ENCODE peak calls at places on chromosomes 13 and 19, in eight cellular contexts. Y is WTC11, M is IMR-90, Q is K562, E is H1, N is HepG2, W is SK-N-SH, S is GM12878. K is an unnamed sample.

GRCh38 chr19:811511-812048 is 10.2 kb downstream of the PLPPR3 start:
- DNase-seq in M (no peak), Q (peak), E (no peak), W (no peak), N (no peak), Y (no peak), S (no peak), K (no peak)

GRCh38 chr19:23505738-23506137 is 110.5 kb upstream of the ZNF91 start:
- DNase-seq in W (no peak), Q (no peak), N (no peak), S (no peak), M (no peak), E (no peak), Y (no peak), K (no peak)

GRCh38 chr19:2041436-2041685 is 9.7 kb downstream of the MKNK2 start:
- DNase-seq in Q (no peak), S (no peak), N (no peak), Y (no peak), E (no peak), M (no peak), W (no peak), K (no peak)

GRCh38 chr13:78701383-78701782 is 42.4 kb upstream of the OBI1 start:
- DNase-seq in M (no peak), W (no peak), S (no peak), N (no peak), Q (no peak), E (no peak), Y (no peak), K (no peak)

GRCh38 chr19:4523306-4524110 is 5.2 kb upstream of the PLIN4 start:
- DNase-seq in S (no peak), M (peak), Q (peak), N (peak), W (peak), Y (peak), E (peak), K (peak)

GRCh38 chr13:41402695-41403511 is 54.4 kb upstream of the RGCC start:
- DNase-seq in Y (peak), S (no peak), E (peak), N (peak), Q (no peak), M (no peak), W (no peak), K (no peak)

GRCh38 chr19:31340059-31341025 is 8.9 kb downstream of the TSHZ3 start:
- DNase-seq in Q (no peak), E (peak), Y (no peak), S (no peak), M (peak), W (peak), N (no peak), K (no peak)

GRCh38 chr19:28889941-28890645 is 322.9 kb downstream of the UQCRFS1 start:
- DNase-seq in Y (no peak), N (no peak), E (no peak), W (no peak), Q (no peak), S (no peak), M (no peak), K (no peak)

GRCh38 chr13:98470920-98471319 is 106.0 kb downstream of the STK24 start:
- DNase-seq in E (no peak), N (no peak), M (no peak), W (no peak), S (no peak), Y (no peak), Q (no peak), K (no peak)

GRCh38 chr13:72145383-72145782 is 278.4 kb upstream of the DACH1 start:
- DNase-seq in Y (no peak), S (no peak), Q (no peak), E (no peak), M (no peak), W (no peak), N (no peak), K (no peak)

GRCh38 chr19:927044-927706 is 1.3 kb downstream of the ARID3A start:
- DNase-seq in S (no peak), M (no peak), Y (peak), W (peak), Q (peak), E (no peak), N (peak), K (no peak)

GRCh38 chr13:112957295-112957677 is 11.7 kb upstream of the MCF2L start:
- DNase-seq in N (no peak), W (no peak), Y (no peak), Q (no peak), M (no peak), E (no peak), S (no peak), K (no peak)

GRCh38 chr13:23799945-23800344 is 89.3 kb downstream of the MIPEP start:
- DNase-seq in S (peak), M (peak), N (no peak), Y (no peak), E (no peak), Q (no peak), W (no peak), K (no peak)

GRCh38 chr13:29684441-29684840 is 89.0 kb upstream of the SLC7A1 start:
- DNase-seq in Q (no peak), N (no peak), Y (no peak), S (no peak), E (no peak), M (peak), W (no peak), K (no peak)

GRCh38 chr13:113845723-113846638 is 17.9 kb downstream of the GAS6 start:
- DNase-seq in N (no peak), W (no peak), S (no peak), Y (no peak), M (no peak), Q (no peak), E (no peak), K (no peak)

GRCh38 chr19:19866599-19867248 is 1.0 kb downstream of the ZNF253 start:
- DNase-seq in N (peak), Y (peak), S (peak), Q (peak), M (no peak), W (peak), E (peak), K (no peak)

GRCh38 chr13:39538826-39539555 is 64.0 kb downstream of the LHFPL6 start:
- DNase-seq in W (no peak), M (peak), Y (no peak), E (no peak), Q (no peak), N (no peak), S (no peak), K (no peak)

GRCh38 chr13:102773441-102774209 is at the start of gene TEX30:
- DNase-seq in N (no peak), E (peak), W (peak), M (peak), Y (peak), Q (peak), S (peak), K (peak)

GRCh38 chr13:78714717-78715116 is 55.8 kb upstream of the OBI1 start:
- DNase-seq in W (no peak), Y (no peak), Q (no peak), N (no peak), S (no peak), M (no peak), E (no peak), K (no peak)

GRCh38 chr13:30737511-30738342 is 2.4 kb downstream of the ALOX5AP start:
- DNase-seq in M (no peak), Q (no peak), W (no peak), Y (no peak), S (no peak), N (no peak), E (no peak), K (no peak)

GRCh38 chr13:76632388-76633044 is 253.7 kb downstream of the KCTD12 start:
- DNase-seq in E (no peak), N (no peak), Y (peak), M (no peak), Q (no peak), S (no peak), W (no peak), K (no peak)

GRCh38 chr13:102680842-102681725 is 13.8 kb downstream of the METTL21C start:
- DNase-seq in N (no peak), W (no peak), Q (no peak), Y (no peak), S (no peak), E (no peak), M (peak), K (no peak)

GRCh38 chr13:28584873-28585317 is 74.0 kb upstream of the POMP start:
- DNase-seq in S (no peak), W (no peak), E (no peak), N (no peak), Y (no peak), Q (no peak), M (peak), K (no peak)

GRCh38 chr19:18415177-18415867 is 3.9 kb upstream of the SSBP4 start:
- DNase-seq in Q (peak), W (no peak), M (peak), E (no peak), S (no peak), N (no peak), Y (no peak), K (no peak)

GRCh38 chr19:40465025-40465780 is at the start of gene BLVRB:
- DNase-seq in M (peak), Y (no peak), N (peak), W (no peak), S (no peak), E (no peak), Q (no peak), K (no peak)

GRCh38 chr19:2235396-2236284 is 489 bp downstream of the PLEKHJ1 start:
- DNase-seq in Y (no peak), Q (no peak), W (peak), S (no peak), N (peak), M (no peak), E (peak), K (no peak)

GRCh38 chr19:14218615-14219330 is 12.8 kb upstream of the ADGRL1 start:
- DNase-seq in S (no peak), E (no peak), N (no peak), Q (no peak), W (no peak), Y (no peak), M (no peak), K (no peak)

GRCh38 chr19:45809643-45810159 is 5.4 kb downstream of the RSPH6A start:
- DNase-seq in W (no peak), Q (peak), M (peak), E (no peak), S (no peak), N (no peak), Y (no peak), K (peak)

GRCh38 chr13:105773887-105774538 is 761.4 kb downstream of the EFNB2 start:
- DNase-seq in W (no peak), S (no peak), Q (no peak), M (peak), N (peak), E (no peak), Y (no peak), K (peak)

GRCh38 chr13:111879719-111880118 is 187.2 kb upstream of the SOX1 start:
- DNase-seq in Q (no peak), S (no peak), W (no peak), N (no peak), Y (no peak), M (no peak), E (peak), K (no peak)

GRCh38 chr13:105573134-105573533 is 962.3 kb downstream of the EFNB2 start:
- DNase-seq in N (no peak), Y (no peak), S (no peak), Q (no peak), E (no peak), W (no peak), M (no peak), K (no peak)

GRCh38 chr19:40688294-40688693 is 2.2 kb downstream of the NUMBL start:
- DNase-seq in W (no peak), M (no peak), Y (no peak), S (no peak), Q (no peak), N (no peak), E (no peak), K (no peak)

GRCh38 chr13:72151241-72151640 is 284.2 kb upstream of the DACH1 start:
- DNase-seq in E (no peak), M (no peak), Y (no peak), W (no peak), Q (no peak), N (no peak), S (no peak), K (no peak)

GRCh38 chr19:40862785-40863184 is 12.5 kb upstream of the CYP2A6 start:
- DNase-seq in N (no peak), E (no peak), Q (no peak), S (no peak), M (no peak), Y (no peak), W (no peak), K (no peak)

GRCh38 chr19:31387662-31388175 is 38.5 kb upstream of the TSHZ3 start:
- DNase-seq in E (no peak), Y (no peak), S (no peak), M (no peak), N (no peak), W (no peak), Q (no peak), K (no peak)

GRCh38 chr19:47274891-47275865 is 493 bp downstream of the INAFM1 start:
- DNase-seq in W (peak), M (no peak), E (peak), Y (peak), Q (peak), N (no peak), S (no peak), K (no peak)

GRCh38 chr19:7975037-7975436 is 30.4 kb downstream of the ELAVL1 start:
- DNase-seq in Y (no peak), M (no peak), N (no peak), E (no peak), Q (no peak), W (no peak), S (no peak), K (no peak)

GRCh38 chr19:13401388-13401787 is 104.9 kb downstream of the CACNA1A start:
- DNase-seq in Y (no peak), M (peak), S (no peak), Q (peak), W (no peak), N (peak), E (peak), K (peak)

GRCh38 chr13:41188584-41188983 is 5.8 kb downstream of the KBTBD7 start:
- DNase-seq in S (no peak), E (no peak), W (no peak), N (no peak), Q (no peak), Y (no peak), M (peak), K (no peak)

DNA sequence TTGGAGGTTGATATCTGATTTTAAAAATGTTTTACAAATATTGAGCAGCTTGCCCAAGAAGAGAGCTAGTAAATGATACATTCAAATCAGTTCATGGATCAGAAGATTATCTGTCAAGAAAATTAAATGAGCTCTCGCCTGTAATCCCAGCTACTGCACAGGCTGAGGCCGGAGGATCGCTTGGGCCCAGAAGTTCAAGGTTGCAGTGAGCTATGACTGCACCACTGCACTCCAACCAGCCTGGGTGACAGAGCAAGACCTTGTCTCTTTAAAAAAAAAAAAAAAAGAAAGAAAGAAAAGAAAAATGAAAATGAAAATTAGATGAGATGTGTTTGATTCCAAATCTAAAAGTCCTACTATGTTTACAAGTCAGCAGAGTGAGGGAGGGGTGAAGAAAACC is 2.4 kb downstream of the SPART start:
- DNase-seq in N (no peak), W (no peak), M (no peak), Y (no peak), S (no peak), E (no peak), Q (no peak), K (no peak)
- TF ChIP-seq USF2 in N (no peak), W (no peak), M (no peak), Y (no peak), S (no peak), E (no peak), Q (no peak), K (no peak)

DNA sequence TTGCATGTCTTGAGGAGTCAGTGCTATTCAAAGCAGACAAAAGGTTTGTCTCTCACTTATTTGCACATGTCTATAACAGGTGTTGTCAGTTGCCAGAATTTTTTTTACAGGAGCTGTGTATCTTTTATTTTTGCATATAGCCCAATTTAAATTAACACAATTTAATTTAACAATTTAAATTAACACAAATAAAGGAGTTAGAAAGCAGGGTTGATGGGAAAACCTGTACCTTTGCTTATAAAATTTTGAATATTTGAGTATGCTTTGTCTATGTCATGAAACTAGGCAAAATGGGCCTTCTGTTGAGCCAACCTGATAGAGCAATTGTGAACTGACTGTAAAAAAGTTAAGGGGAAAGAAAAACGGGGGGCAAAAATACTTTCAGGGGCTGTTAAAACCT is 78.0 kb downstream of the MAP4K1 start:
- DNase-seq in N (no peak), Y (no peak), Q (no peak), S (no peak), W (no peak), M (no peak), E (no peak), K (no peak)
- TF ChIP-seq USF2 in N (no peak), Y (no peak), Q (no peak), S (no peak), W (no peak), M (no peak), E (no peak), K (no peak)

GRCh38 chr19:8988204-8988603 is 22.0 kb downstream of the MUC16 start:
- DNase-seq in W (no peak), M (no peak), N (no peak), Y (peak), E (peak), S (no peak), Q (peak), K (peak)
- TF ChIP-seq USF2 in W (no peak), M (no peak), N (no peak), Y (no peak), E (no peak), S (no peak), Q (no peak), K (no peak)

DNA sequence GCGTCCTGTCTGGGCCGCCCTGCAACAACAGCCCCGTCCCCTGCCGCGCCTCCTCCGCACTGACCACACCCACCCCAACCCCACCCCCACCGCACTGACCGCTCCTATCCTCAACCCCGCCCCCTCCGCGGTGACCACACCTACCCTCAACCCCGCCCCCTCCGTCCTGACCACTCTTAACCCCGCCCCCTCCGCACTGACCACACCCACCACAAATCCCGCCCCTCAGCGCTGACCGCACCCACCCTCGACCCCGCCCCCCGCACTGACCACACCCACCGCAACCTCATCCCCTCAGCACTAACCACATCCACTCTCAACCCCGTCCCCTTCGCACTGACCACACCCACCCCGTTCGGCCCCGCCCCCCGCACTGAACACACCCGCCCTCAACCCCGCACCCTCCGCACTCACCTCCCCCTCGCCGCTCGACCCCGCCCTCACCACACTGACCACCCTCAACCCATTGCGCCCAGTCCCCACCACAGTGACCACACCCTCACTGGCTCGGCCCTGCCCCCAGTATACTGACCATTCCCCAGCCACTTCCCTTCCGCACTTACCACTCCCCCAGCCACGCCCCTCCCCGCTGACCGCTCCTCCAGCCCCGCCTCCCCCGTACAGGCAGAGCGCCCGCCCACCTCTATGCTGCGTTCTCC is 8.2 kb downstream of the F2RL3 start:
- DNase-seq in M (peak), Y (peak), S (peak), E (peak), Q (peak), W (peak), N (peak), K (peak)
- TF ChIP-seq USF2 in M (peak), Y (no peak), S (no peak), E (no peak), Q (no peak), W (no peak), N (no peak), K (no peak)

DNA sequence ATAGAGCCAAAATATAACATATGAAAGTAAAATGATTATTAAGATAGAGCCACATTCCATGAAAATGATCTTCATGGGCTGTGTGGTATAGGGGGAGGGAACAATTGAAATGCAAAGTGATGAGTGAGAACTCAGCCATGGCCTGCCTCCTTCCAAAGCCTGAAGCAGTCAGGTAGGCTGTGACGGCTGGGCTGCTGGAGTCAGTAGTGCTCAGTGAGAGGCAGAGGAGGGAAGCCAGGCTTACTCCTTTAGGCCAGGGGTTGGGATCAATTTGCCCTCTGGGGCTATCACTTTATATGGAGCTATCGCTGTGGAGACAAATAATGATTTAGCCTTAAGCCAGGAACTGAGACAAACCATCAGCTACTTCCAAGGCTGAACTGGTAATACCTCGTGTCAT is 654.9 kb downstream of the FGF9 start:
- DNase-seq in Y (peak), W (no peak), N (no peak), S (no peak), M (no peak), Q (no peak), E (peak), K (no peak)
- TF ChIP-seq USF2 in Y (no peak), W (no peak), N (no peak), S (no peak), M (no peak), Q (no peak), E (no peak), K (no peak)

DNA sequence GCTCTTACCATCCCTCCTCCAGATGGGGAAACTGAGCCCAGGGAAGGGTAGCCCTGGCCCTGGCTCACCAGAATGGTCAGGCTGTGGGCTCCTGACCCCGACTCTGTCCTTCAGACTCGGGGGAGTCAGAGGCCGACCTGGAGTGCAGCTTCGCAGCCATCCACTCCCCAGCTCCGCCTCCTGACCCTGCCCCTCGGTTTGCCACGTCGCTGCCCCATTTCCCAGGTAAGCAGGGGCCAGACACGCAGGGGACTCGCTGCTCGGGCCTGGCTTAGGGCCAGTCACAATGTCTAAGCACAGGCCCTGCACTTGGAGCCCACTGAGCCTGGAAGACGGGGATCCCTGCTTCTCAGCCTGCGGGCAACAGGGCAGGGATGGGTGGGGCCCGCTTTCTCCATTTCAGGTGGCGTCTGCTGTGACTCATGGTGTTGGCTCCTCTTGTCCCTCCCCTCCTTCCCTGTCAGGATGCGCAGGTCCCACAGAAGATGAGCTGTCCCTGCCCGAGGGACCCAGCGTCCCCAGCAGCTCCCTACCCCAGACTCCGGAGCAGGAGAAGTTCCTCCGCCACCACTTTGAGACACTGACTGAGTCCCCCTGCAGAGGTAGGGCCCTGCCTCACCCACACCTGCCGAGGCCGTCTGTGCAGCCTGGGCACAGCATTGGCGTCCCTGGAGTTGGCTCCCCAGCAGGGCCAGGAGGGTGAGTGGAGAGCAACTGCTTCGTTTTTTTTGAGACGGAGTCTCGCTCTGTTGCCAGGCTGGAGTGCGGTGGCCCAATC is 9.2 kb upstream of the OVOL3 start:
- DNase-seq in E (no peak), Y (no peak), N (no peak), S (no peak), M (no peak), W (no peak), Q (no peak), K (no peak)
- TF ChIP-seq USF2 in E (no peak), Y (no peak), N (no peak), S (no peak), M (no peak), W (no peak), Q (no peak), K (no peak)

GRCh38 chr13:51585234-51585672 is 991 bp downstream of the WDFY2 start:
- DNase-seq in M (peak), Y (no peak), Q (no peak), S (no peak), E (no peak), N (no peak), W (no peak), K (no peak)
- TF ChIP-seq USF2 in M (no peak), Y (no peak), Q (no peak), S (no peak), E (no peak), N (no peak), W (no peak), K (no peak)